ENCODE peak calls at places on chromosome 4, in five cellular contexts. Y is ELR, I is ureter, G is HEK293T, A is PC-3. L is an unnamed sample.

GRCh38 chr4:71120831-71121524 is 127.5 kb downstream of the DCK start:
- DNase-seq in A (no peak), Y (no peak), I (no peak), G (no peak), L (no peak)

GRCh38 chr4:120856294-120856693 is 66.2 kb downstream of the PRDM5 start:
- DNase-seq in A (no peak), G (no peak), Y (no peak), I (no peak), L (no peak)

GRCh38 chr4:13705521-13706035 is 78.1 kb upstream of the BOD1L1 start:
- DNase-seq in Y (peak; percentile 3), I (peak; percentile 60), A (peak; percentile 64), G (no peak), L (no peak)

GRCh38 chr4:99642725-99643489 is 14.7 kb downstream of the C4orf54 start:
- DNase-seq in G (no peak), I (no peak), Y (no peak), A (no peak), L (no peak)

GRCh38 chr4:143178923-143179322 is 5.8 kb upstream of the USP38 start:
- DNase-seq in A (peak; percentile 77), I (no peak), G (no peak), Y (no peak), L (no peak)

GRCh38 chr4:98406819-98407218 is 145.6 kb downstream of the RAP1GDS1 start:
- DNase-seq in I (no peak), Y (no peak), A (no peak), G (no peak), L (no peak)

GRCh38 chr4:15648600-15648999 is 6.6 kb downstream of the FBXL5 start:
- DNase-seq in I (no peak), A (no peak), G (no peak), Y (no peak), L (no peak)

GRCh38 chr4:147823135-147823534 is 91.2 kb downstream of the ARHGAP10 start:
- DNase-seq in A (no peak), Y (no peak), I (no peak), G (no peak), L (no peak)

GRCh38 chr4:100962698-100963097 is 384.6 kb downstream of the PPP3CA start:
- DNase-seq in I (no peak), A (no peak), Y (no peak), G (no peak), L (no peak)

GRCh38 chr4:138562544-138562961 is 320.4 kb upstream of the SLC7A11 start:
- DNase-seq in Y (peak; percentile 36), G (no peak), I (no peak), A (peak; percentile 68), L (no peak)

GRCh38 chr4:164138521-164138920 is 615.4 kb upstream of the SMIM31 start:
- DNase-seq in G (no peak), A (no peak), I (no peak), Y (no peak), L (no peak)

GRCh38 chr4:3241905-3242304 is 7.1 kb upstream of the MSANTD1 start:
- DNase-seq in I (no peak), A (no peak), Y (no peak), G (no peak), L (no peak)

GRCh38 chr4:180618396-180618795 is 1624.8 kb upstream of the TENM3 start:
- DNase-seq in G (no peak), Y (peak; percentile 33), A (no peak), I (no peak), L (no peak)

GRCh38 chr4:37082912-37083311 is 161.6 kb upstream of the NWD2 start:
- DNase-seq in Y (peak; percentile 10), A (no peak), I (no peak), G (no peak), L (no peak)

GRCh38 chr4:168822481-168822880 is 187.6 kb downstream of the CBR4 start:
- DNase-seq in Y (no peak), G (no peak), I (no peak), A (no peak), L (no peak)

GRCh38 chr4:2428496-2429213 is 9.9 kb downstream of the CFAP99 start:
- DNase-seq in G (no peak), I (no peak), Y (no peak), A (no peak), L (no peak)

GRCh38 chr4:153223935-153224334 is 19.7 kb downstream of the TRIM2 start:
- DNase-seq in I (no peak), A (peak; percentile 63), G (no peak), Y (peak; percentile 59), L (no peak)

GRCh38 chr4:38950159-38950558 is 82.0 kb downstream of the TMEM156 start:
- DNase-seq in A (no peak), I (no peak), Y (no peak), G (no peak), L (no peak)

GRCh38 chr4:13529130-13529919 is 15.0 kb downstream of the NKX3-2 start:
- DNase-seq in G (no peak), I (no peak), Y (no peak), A (no peak), L (no peak)

GRCh38 chr4:36326610-36327009 is 45.2 kb downstream of the DTHD1 start:
- DNase-seq in G (no peak), A (no peak), Y (no peak), I (no peak), L (no peak)

GRCh38 chr4:108168213-108168671 is 490 bp downstream of the LEF1 start:
- DNase-seq in A (no peak), G (no peak), Y (no peak), I (no peak), L (no peak)

GRCh38 chr4:40276541-40276940 is 58.6 kb upstream of the CHRNA9 start:
- DNase-seq in A (no peak), Y (no peak), I (no peak), G (no peak), L (no peak)